ENCODE peak calls at places on chromosomes 1 and 21, in four cellular contexts. P, J, G and R are unnamed samples.
A peak's percentile ranks its signal among the peaks of the same experiment; 100 is the strongest.

GRCh38 chr1:172180886-172181285 is 239.6 kb upstream of the C1orf105 start:
- DNase-seq in P (peak; percentile 41), J (peak; percentile 67), G (no peak), R (no peak)

GRCh38 chr1:40435471-40435870 is 14.8 kb upstream of the ZFP69B start:
- DNase-seq in P (no peak), J (no peak), G (no peak), R (no peak)

GRCh38 chr1:74223453-74223852 is 11.7 kb upstream of the TNNI3K start:
- DNase-seq in P (no peak), J (no peak), G (no peak), R (no peak)

GRCh38 chr1:19811206-19811851 is 3.8 kb downstream of the RNF186 start:
- DNase-seq in P (peak; percentile 46), J (peak; percentile 53), G (peak; percentile 42), R (no peak)

GRCh38 chr1:36122062-36122461 is 3.0 kb downstream of the COL8A2 start:
- DNase-seq in P (no peak), J (no peak), G (no peak), R (no peak)

GRCh38 chr1:225848044-225848955 is 33.9 kb downstream of the TMEM63A start:
- DNase-seq in P (peak; percentile 50), J (no peak), G (peak; percentile 93), R (no peak)

GRCh38 chr1:53467391-53467790 is 8.2 kb downstream of the DMRTB1 start:
- DNase-seq in P (no peak), J (no peak), G (no peak), R (no peak)

GRCh38 chr1:41806472-41807155 is 112.1 kb downstream of the HIVEP3 start:
- DNase-seq in P (peak; percentile 50), J (no peak), G (no peak), R (no peak)

GRCh38 chr1:202621446-202621845 is 88.8 kb downstream of the SYT2 start:
- DNase-seq in P (no peak), J (no peak), G (no peak), R (no peak)

GRCh38 chr1:241703001-241703400 is 50.9 kb downstream of the WDR64 start:
- DNase-seq in P (no peak), J (peak; percentile 4), G (no peak), R (no peak)

GRCh38 chr1:84598846-84599741 is 24.9 kb upstream of the CTBS start:
- DNase-seq in P (no peak), J (peak; percentile 59), G (peak; percentile 15), R (no peak)

GRCh38 chr1:27785763-27786162 is 12.7 kb downstream of the STX12 start:
- DNase-seq in P (no peak), J (peak; percentile 39), G (no peak), R (no peak)

GRCh38 chr21:38556390-38556789 is 58.1 kb upstream of the ERG start:
- DNase-seq in P (no peak), J (no peak), G (no peak), R (no peak)

GRCh38 chr1:150567341-150567716 is 12.1 kb downstream of the MCL1 start:
- DNase-seq in P (peak; percentile 59), J (peak; percentile 54), G (peak; percentile 64), R (no peak)

GRCh38 chr1:64841330-64842065 is 96.6 kb downstream of the RAVER2 start:
- DNase-seq in P (no peak), J (no peak), G (no peak), R (no peak)

GRCh38 chr1:87495147-87495546 is 166.5 kb downstream of the LMO4 start:
- DNase-seq in P (no peak), J (no peak), G (peak; percentile 34), R (no peak)

GRCh38 chr21:31848339-31848985 is 24.4 kb upstream of the HUNK start:
- DNase-seq in P (no peak), J (no peak), G (no peak), R (no peak)

GRCh38 chr1:109529895-109530456 is 9.7 kb upstream of the GPR61 start:
- DNase-seq in P (no peak), J (no peak), G (no peak), R (no peak)

GRCh38 chr1:228782662-228783414 is 47.6 kb downstream of the RHOU start:
- DNase-seq in P (no peak), J (peak; percentile 35), G (no peak), R (no peak)

GRCh38 chr1:24126672-24127023 is 14.7 kb upstream of the MYOM3 start:
- DNase-seq in P (no peak), J (no peak), G (no peak), R (no peak)

GRCh38 chr1:36650200-36651065 is 167.7 kb upstream of the CSF3R start:
- DNase-seq in P (peak; percentile 63), J (peak; percentile 36), G (peak; percentile 57), R (no peak)

GRCh38 chr1:214670098-214670497 is 67.1 kb downstream of the CENPF start:
- DNase-seq in P (no peak), J (peak; percentile 51), G (no peak), R (no peak)

GRCh38 chr1:110633646-110634030 is 27.5 kb upstream of the KCNA2 start:
- DNase-seq in P (no peak), J (no peak), G (no peak), R (no peak)

GRCh38 chr1:112527266-112528010 is 18.7 kb downstream of the WNT2B start:
- DNase-seq in P (no peak), J (peak; percentile 69), G (no peak), R (no peak)

GRCh38 chr1:68120136-68120791 is 69.8 kb upstream of the DIRAS3 start:
- DNase-seq in P (peak; percentile 20), J (peak; percentile 84), G (peak; percentile 65), R (no peak)

GRCh38 chr1:22643381-22643780 is at the start of gene C1QC:
- DNase-seq in P (no peak), J (no peak), G (no peak), R (no peak)

GRCh38 chr21:17454315-17455027 is 58.4 kb upstream of the CXADR start:
- DNase-seq in P (no peak), J (peak; percentile 86), G (peak; percentile 70), R (no peak)

GRCh38 chr1:243230914-243231313 is 24.2 kb downstream of the CEP170 start:
- DNase-seq in P (no peak), J (peak; percentile 35), G (peak; percentile 46), R (no peak)

GRCh38 chr1:183327429-183328290 is 90.5 kb downstream of the NMNAT2 start:
- DNase-seq in P (no peak), J (no peak), G (no peak), R (no peak)

GRCh38 chr1:200290010-200290685 is 119.7 kb downstream of the ZNF281 start:
- DNase-seq in P (no peak), J (no peak), G (peak; percentile 53), R (no peak)

GRCh38 chr1:110006516-110006915 is 22.0 kb downstream of the AHCYL1 start:
- DNase-seq in P (no peak), J (no peak), G (no peak), R (no peak)

GRCh38 chr1:15110867-15111230 is 42.7 kb upstream of the TMEM51 start:
- DNase-seq in P (no peak), J (no peak), G (no peak), R (no peak)

GRCh38 chr1:224635356-224635755 is 19.2 kb downstream of the CNIH3 start:
- DNase-seq in P (no peak), J (peak; percentile 78), G (no peak), R (no peak)

GRCh38 chr1:69743146-69743545 is 175.4 kb downstream of the LRRC7 start:
- DNase-seq in P (no peak), J (no peak), G (no peak), R (no peak)

DNA sequence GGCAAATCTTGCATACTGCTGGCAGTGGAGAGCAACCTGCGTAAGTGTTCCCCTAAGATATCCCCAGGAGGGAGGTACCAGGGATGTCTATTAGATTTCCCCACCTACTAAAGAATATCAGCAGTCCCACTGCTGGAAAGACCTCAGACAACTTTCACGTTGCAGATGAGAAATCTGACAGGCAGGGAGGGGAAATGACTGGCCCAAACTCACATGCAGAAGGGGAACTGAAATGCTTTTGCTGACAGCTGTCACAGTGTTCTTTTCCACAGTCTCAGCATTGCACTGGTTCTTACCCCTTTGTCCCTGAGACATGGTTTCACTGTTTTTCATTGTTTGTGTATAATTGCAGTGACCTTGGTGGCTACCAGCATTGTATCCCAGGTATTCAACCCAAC is 84.8 kb upstream of the ATP1A1 start:
- DNase-seq in P (no peak), J (no peak), G (peak; percentile 80), R (no peak)
- TF ChIP-seq CTCF in P (no peak), J (no peak), G (no peak), R (no peak)

GRCh38 chr1:153490272-153491051 is 30.0 kb upstream of the S100A7 start:
- DNase-seq in P (no peak), J (peak; percentile 92), G (no peak), R (no peak)
- TF ChIP-seq CTCF in P (no peak), J (peak; percentile 12), G (no peak), R (no peak)

GRCh38 chr1:210757677-210758076 is 376.3 kb downstream of the KCNH1 start:
- DNase-seq in P (no peak), J (no peak), G (no peak), R (no peak)
- TF ChIP-seq CTCF in P (no peak), J (no peak), G (no peak), R (no peak)

GRCh38 chr1:31120783-31121180 is 55.3 kb upstream of the PUM1 start:
- DNase-seq in P (no peak), J (no peak), G (no peak), R (no peak)
- TF ChIP-seq CTCF in P (no peak), J (no peak), G (no peak), R (no peak)

DNA sequence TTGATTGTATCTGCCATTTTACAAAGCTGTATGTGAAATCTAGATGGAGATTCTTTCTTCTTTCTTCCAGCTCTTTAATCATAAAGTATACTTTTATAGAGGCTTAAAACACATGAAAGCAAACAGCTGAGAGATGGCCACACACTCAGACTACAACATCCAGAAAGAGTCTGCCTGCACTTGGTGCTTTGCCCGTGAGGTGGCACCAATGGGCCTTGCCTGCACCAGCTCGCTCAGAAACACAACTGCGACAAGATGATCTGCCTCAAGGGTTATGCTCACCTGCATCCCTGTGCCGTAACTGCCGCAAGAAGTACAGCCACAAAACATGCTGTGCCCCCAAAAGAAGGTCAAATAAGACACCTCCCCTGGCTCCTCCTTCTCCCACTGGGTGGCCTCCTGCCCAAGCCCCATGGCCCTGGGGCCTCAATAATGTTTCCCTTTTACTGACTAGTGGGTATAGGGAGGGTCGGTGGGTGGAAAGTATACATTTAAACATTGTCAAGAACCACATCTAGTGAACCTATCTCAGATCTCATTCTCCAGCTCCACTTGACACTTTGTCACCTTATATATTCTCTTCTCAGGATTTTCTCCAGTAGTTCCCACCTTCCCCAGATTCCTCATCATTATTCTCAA is 66.7 kb upstream of the ANGPTL3 start:
- DNase-seq in P (no peak), J (peak; percentile 39), G (peak; percentile 65), R (no peak)
- TF ChIP-seq CTCF in P (no peak), J (peak; percentile 74), G (peak; percentile 84), R (peak; percentile 88)